ENCODE peak calls at places on chromosomes 11 and 22, in four cellular contexts. P, I, K and M are unnamed samples.

GRCh38 chr11:76201672-76202412 is 4.5 kb downstream of the WNT11 start:
- DNase-seq in P (no peak), I (no peak), K (no peak), M (no peak)

GRCh38 chr11:102494216-102494615 is 36.3 kb downstream of the MMP7 start:
- DNase-seq in P (no peak), I (no peak), K (no peak), M (no peak)

GRCh38 chr22:41021039-41021654 is 70.0 kb downstream of the RBX1 start:
- DNase-seq in P (no peak), I (peak), K (no peak), M (no peak)

GRCh38 chr11:86811637-86812321 is 11.4 kb downstream of the PRSS23 start:
- DNase-seq in P (no peak), I (no peak), K (no peak), M (no peak)

GRCh38 chr11:82889133-82890001 is 10.9 kb downstream of the PRCP start:
- DNase-seq in P (no peak), I (no peak), K (no peak), M (no peak)

GRCh38 chr11:12372111-12372510 is 5.3 kb upstream of the PARVA start:
- DNase-seq in P (no peak), I (no peak), K (no peak), M (no peak)

GRCh38 chr22:31933816-31934482 is 10.4 kb upstream of the YWHAH start:
- DNase-seq in P (no peak), I (no peak), K (no peak), M (no peak)

GRCh38 chr22:46416537-46417267 is 81.2 kb downstream of the TRMU start:
- DNase-seq in P (no peak), I (no peak), K (no peak), M (no peak)

GRCh38 chr11:35579557-35580396 is 38.5 kb upstream of the FJX1 start:
- DNase-seq in P (no peak), I (no peak), K (no peak), M (no peak)

GRCh38 chr11:96530473-96530872 is 140.7 kb downstream of the JRKL start:
- DNase-seq in P (no peak), I (no peak), K (no peak), M (no peak)

GRCh38 chr11:57800444-57801184 is 39.0 kb downstream of the CTNND1 start:
- DNase-seq in P (no peak), I (peak), K (peak), M (peak)

GRCh38 chr11:134476435-134477021 is 64.5 kb upstream of the B3GAT1 start:
- DNase-seq in P (no peak), I (no peak), K (no peak), M (no peak)

GRCh38 chr11:75797116-75797515 is 17.9 kb upstream of the UVRAG start:
- DNase-seq in P (no peak), I (no peak), K (no peak), M (no peak)

GRCh38 chr11:67277231-67277961 is 11.1 kb downstream of the GRK2 start:
- DNase-seq in P (peak), I (no peak), K (peak), M (no peak)

GRCh38 chr22:43566561-43567332 is 154.9 kb downstream of the MPPED1 start:
- DNase-seq in P (no peak), I (no peak), K (no peak), M (no peak)

GRCh38 chr11:122717264-122717867 is 61.8 kb downstream of the UBASH3B start:
- DNase-seq in P (no peak), I (no peak), K (no peak), M (no peak)

GRCh38 chr11:28343304-28344233 is 235.4 kb downstream of the METTL15 start:
- DNase-seq in P (no peak), I (no peak), K (no peak), M (no peak)

GRCh38 chr22:31230871-31231621 is 18.9 kb downstream of the LIMK2 start:
- DNase-seq in P (no peak), I (no peak), K (peak), M (no peak)

GRCh38 chr22:33014621-33015020 is 43.6 kb downstream of the SYN3 start:
- DNase-seq in P (no peak), I (no peak), K (no peak), M (no peak)

GRCh38 chr11:117606807-117607206 is 190.2 kb downstream of the DSCAML1 start:
- DNase-seq in P (no peak), I (no peak), K (no peak), M (no peak)

GRCh38 chr11:8089791-8090510 is 8.9 kb downstream of the TUB start:
- DNase-seq in P (no peak), I (no peak), K (no peak), M (no peak)

GRCh38 chr11:8028766-8029165 is 41.6 kb downstream of the EIF3F start:
- DNase-seq in P (no peak), I (no peak), K (no peak), M (no peak)

GRCh38 chr11:129922674-129923073 is 27.3 kb upstream of the NFRKB start:
- DNase-seq in P (no peak), I (no peak), K (no peak), M (no peak)

GRCh38 chr11:19756675-19757475 is 44.2 kb downstream of the NAV2 start:
- DNase-seq in P (no peak), I (no peak), K (no peak), M (no peak)

GRCh38 chr11:125925247-125925740 is 20.6 kb upstream of the VSIG10L2 start:
- DNase-seq in P (no peak), I (no peak), K (no peak), M (no peak)

GRCh38 chr11:61193596-61193995 is 9.7 kb upstream of the PGA3 start:
- DNase-seq in P (no peak), I (no peak), K (no peak), M (no peak)

GRCh38 chr11:94632356-94632755 is 65.2 kb downstream of the PIWIL4 start:
- DNase-seq in P (no peak), I (no peak), K (no peak), M (no peak)

GRCh38 chr22:22086501-22087158 is 104.0 kb upstream of the TOP3B start:
- DNase-seq in P (no peak), I (no peak), K (no peak), M (no peak)

GRCh38 chr11:35602160-35602793 is 16.0 kb upstream of the FJX1 start:
- DNase-seq in P (no peak), I (no peak), K (no peak), M (no peak)